ENCODE peak calls at places on chromosomes 2 and 18, in five cellular contexts. P is HFF-Myc, R is pancreas, F is right lobe of liver, D is cardiac muscle cell. W is an unnamed sample.

GRCh38 chr2:190451561-190452176 is 43.5 kb downstream of the MFSD6 start:
- DNase-seq in D (no peak), P (no peak), F (no peak), R (no peak), W (no peak)

GRCh38 chr2:236715511-236715961 is 145.9 kb downstream of the ACKR3 start:
- DNase-seq in D (peak), F (peak), P (no peak), R (no peak), W (no peak)

GRCh38 chr18:59878644-59879043 is 21.2 kb upstream of the PMAIP1 start:
- DNase-seq in D (no peak), P (no peak), R (no peak), F (no peak), W (no peak)

GRCh38 chr18:7945882-7946281 is 378.8 kb downstream of the PTPRM start:
- DNase-seq in P (peak), F (no peak), R (no peak), D (peak), W (peak)

GRCh38 chr2:150542692-150543091 is 55.2 kb upstream of the RND3 start:
- DNase-seq in D (no peak), F (no peak), R (no peak), P (no peak), W (no peak)

GRCh38 chr2:54577944-54578667 is 122.0 kb downstream of the SPTBN1 start:
- DNase-seq in R (no peak), P (no peak), D (no peak), F (no peak), W (no peak)

GRCh38 chr18:5584751-5585417 is 41.1 kb upstream of the EPB41L3 start:
- DNase-seq in F (no peak), P (no peak), D (peak), R (no peak), W (peak)

GRCh38 chr2:191143791-191144190 is 7.0 kb downstream of the STAT4 start:
- DNase-seq in P (no peak), R (no peak), D (no peak), F (no peak), W (no peak)

GRCh38 chr18:26487437-26487836 is 60.9 kb downstream of the KCTD1 start:
- DNase-seq in R (no peak), F (no peak), P (no peak), D (peak), W (no peak)

GRCh38 chr2:235135195-235135965 is 183.6 kb downstream of the SH3BP4 start:
- DNase-seq in R (no peak), P (no peak), D (no peak), F (no peak), W (no peak)

GRCh38 chr2:183996825-183997823 is 601.2 kb upstream of the ZNF804A start:
- DNase-seq in F (no peak), P (no peak), R (no peak), D (no peak), W (peak)

GRCh38 chr2:47403829-47404228 is 873 bp downstream of the MSH2 start:
- DNase-seq in P (no peak), R (no peak), F (no peak), D (no peak), W (no peak)

GRCh38 chr2:10935953-10936942 is 24.5 kb downstream of the KCNF1 start:
- DNase-seq in F (no peak), P (peak), D (peak), R (no peak), W (peak)

DNA sequence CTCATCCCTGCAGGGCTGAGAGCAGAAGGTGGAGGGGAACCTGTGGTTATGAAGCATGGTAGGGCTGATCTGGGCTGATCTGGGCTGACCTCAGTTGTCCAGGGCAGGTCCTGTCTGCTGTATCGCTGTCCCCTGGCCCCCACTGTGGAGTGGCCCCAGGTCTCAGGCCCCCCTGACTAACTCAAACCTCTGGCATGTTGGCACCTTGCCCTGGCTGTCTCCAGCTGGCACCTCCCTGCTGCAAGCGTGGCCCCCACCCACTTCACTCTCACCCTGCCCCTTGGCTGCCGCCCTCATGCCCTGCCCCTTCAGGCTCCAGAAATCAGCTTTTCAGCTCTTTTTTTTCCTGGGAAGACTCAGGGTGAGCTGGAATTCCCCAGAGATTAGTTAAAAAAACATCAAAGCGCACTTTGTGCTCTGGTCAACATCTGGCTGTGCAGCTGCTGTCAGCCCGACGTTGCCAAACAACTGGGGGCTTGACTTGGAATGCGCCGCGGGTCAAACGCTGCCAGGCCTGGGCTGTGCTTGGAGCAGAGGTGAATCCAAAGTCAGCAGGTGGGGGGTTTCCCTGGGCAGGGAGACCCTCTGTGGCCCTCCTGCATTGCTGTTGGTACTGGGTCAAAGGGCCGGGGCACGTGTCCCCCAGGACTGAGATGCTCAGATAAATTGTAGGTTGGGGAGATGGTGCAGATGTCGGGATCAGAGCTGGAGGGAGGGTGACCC is 173.8 kb upstream of the HDAC4 start:
- DNase-seq in R (peak), D (peak), F (peak), P (no peak), W (no peak)
- H3K4me3 ChIP-seq in R (no peak), D (no peak), F (no peak), P (no peak), W (no peak)

GRCh38 chr2:23583467-23583866 is 198.5 kb downstream of the KLHL29 start:
- DNase-seq in D (no peak), R (no peak), F (no peak), P (no peak), W (no peak)
- TF ChIP-seq CTCF in D (no peak), R (no peak), F (no peak), P (no peak), W (no peak)

GRCh38 chr18:47817017-47817911 is 113.2 kb downstream of the SMAD2 start:
- DNase-seq in F (no peak), P (no peak), D (no peak), R (no peak), W (peak)
- H3K4me3 ChIP-seq in F (no peak), P (no peak), D (no peak), R (no peak), W (no peak)

DNA sequence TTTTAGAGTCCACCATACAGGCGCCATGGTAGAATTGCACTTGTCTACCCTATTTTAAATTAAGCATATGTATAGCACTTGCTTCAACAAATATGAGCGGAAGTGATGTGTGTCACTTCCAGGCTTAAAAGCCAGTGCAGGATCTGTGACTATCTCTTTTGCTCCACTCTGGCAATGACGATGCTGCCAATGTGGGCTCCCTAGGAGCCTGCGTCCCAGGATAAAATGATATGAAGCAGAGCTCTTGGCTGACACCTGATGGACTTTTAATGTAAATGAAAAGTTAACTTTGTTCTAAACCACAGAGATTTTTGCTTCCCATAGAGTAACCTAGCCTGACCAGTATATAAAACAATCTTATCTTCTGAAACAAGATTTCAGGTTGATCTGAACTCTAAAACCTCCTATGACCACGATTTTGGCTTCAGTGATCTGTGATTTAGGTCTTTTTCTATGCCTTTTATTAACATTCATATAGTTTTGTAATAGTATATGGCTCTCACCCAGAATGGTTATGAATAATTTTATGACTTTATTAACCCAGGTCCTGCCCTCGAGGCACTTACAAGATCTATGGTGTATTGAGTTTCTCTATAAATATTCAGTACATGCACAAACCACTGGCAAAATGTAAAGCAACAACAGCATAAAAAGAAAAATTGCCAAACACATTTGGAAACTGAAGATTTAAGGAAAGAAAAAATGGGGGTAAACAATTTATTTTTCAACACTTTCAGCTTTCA is 422.5 kb upstream of the PIK3C3 start:
- DNase-seq in D (peak), P (no peak), F (no peak), R (no peak), W (no peak)
- TF ChIP-seq CTCF in D (peak), P (no peak), F (no peak), R (no peak), W (peak)

GRCh38 chr2:71812736-71813135 is 334.9 kb downstream of the CYP26B1 start:
- DNase-seq in D (no peak), R (no peak), P (no peak), F (no peak), W (no peak)
- H3K4me3 ChIP-seq in D (no peak), R (no peak), P (no peak), F (no peak), W (no peak)

GRCh38 chr18:52339891-52340371 is at the start of gene DCC:
- DNase-seq in P (no peak), F (no peak), D (peak), R (peak), W (peak)
- TF ChIP-seq CTCF in P (no peak), F (peak), D (peak), R (peak), W (peak)